ENCODE peak calls at places on chromosomes 1 and 21, in nine cellular contexts. One of them, this sample, is unnamed. For H3K4me1, the result is how much of the 10 kb centered on the place peaks cover.

GRCh38 chr1:19863804-19864203 is 18.4 kb upstream of the OTUD3 start:
- DNase-seq in A673: no peak
- DNase-seq in transverse colon: no peak
- DNase-seq in heart left ventricle: no peak
- DNase-seq in effector memory CD4-positive, alpha-beta T cell: no peak
- DNase-seq in small intestine: peak
- DNase-seq in DND-41: no peak
- DNase-seq in GM23248: peak
- DNase-seq in ascending aorta: no peak
- DNase-seq in this sample: no peak

GRCh38 chr1:71490432-71490831 is 409.6 kb upstream of the ZRANB2 start:
- DNase-seq in A673: no peak
- DNase-seq in transverse colon: no peak
- DNase-seq in heart left ventricle: no peak
- DNase-seq in effector memory CD4-positive, alpha-beta T cell: no peak
- DNase-seq in small intestine: no peak
- DNase-seq in DND-41: no peak
- DNase-seq in GM23248: peak
- DNase-seq in ascending aorta: no peak
- DNase-seq in this sample: no peak

GRCh38 chr1:201436461-201436860 is 14.9 kb upstream of the TNNI1 start:
- DNase-seq in A673: peak
- DNase-seq in transverse colon: no peak
- DNase-seq in heart left ventricle: no peak
- DNase-seq in effector memory CD4-positive, alpha-beta T cell: no peak
- DNase-seq in small intestine: no peak
- DNase-seq in DND-41: no peak
- DNase-seq in GM23248: peak
- DNase-seq in ascending aorta: no peak
- DNase-seq in this sample: no peak

GRCh38 chr21:42423197-42423675 is 19.5 kb downstream of the UBASH3A start:
- DNase-seq in A673: no peak
- DNase-seq in transverse colon: peak
- DNase-seq in heart left ventricle: no peak
- DNase-seq in effector memory CD4-positive, alpha-beta T cell: no peak
- DNase-seq in small intestine: peak
- DNase-seq in DND-41: peak
- DNase-seq in GM23248: no peak
- DNase-seq in ascending aorta: no peak
- DNase-seq in this sample: no peak

GRCh38 chr1:45679123-45679522 is 7.2 kb downstream of the GPBP1L1 start:
- DNase-seq in A673: peak
- DNase-seq in transverse colon: no peak
- DNase-seq in heart left ventricle: no peak
- DNase-seq in effector memory CD4-positive, alpha-beta T cell: no peak
- DNase-seq in small intestine: no peak
- DNase-seq in DND-41: no peak
- DNase-seq in GM23248: peak
- DNase-seq in ascending aorta: no peak
- DNase-seq in this sample: no peak

GRCh38 chr1:44616991-44617702 is 57.1 kb downstream of the TMEM53 start:
- DNase-seq in A673: no peak
- DNase-seq in transverse colon: peak
- DNase-seq in heart left ventricle: no peak
- DNase-seq in effector memory CD4-positive, alpha-beta T cell: no peak
- DNase-seq in small intestine: peak
- DNase-seq in DND-41: no peak
- DNase-seq in GM23248: peak
- DNase-seq in ascending aorta: no peak
- DNase-seq in this sample: no peak

GRCh38 chr1:50930965-50931737 is 28.9 kb downstream of the FAF1 start:
- DNase-seq in A673: no peak
- DNase-seq in transverse colon: no peak
- DNase-seq in heart left ventricle: no peak
- DNase-seq in effector memory CD4-positive, alpha-beta T cell: no peak
- DNase-seq in small intestine: no peak
- DNase-seq in DND-41: no peak
- DNase-seq in GM23248: no peak
- DNase-seq in ascending aorta: no peak
- DNase-seq in this sample: no peak

GRCh38 chr1:90711696-90712095 is 5.4 kb downstream of the BARHL2 start:
- DNase-seq in A673: peak
- DNase-seq in transverse colon: no peak
- DNase-seq in heart left ventricle: no peak
- DNase-seq in effector memory CD4-positive, alpha-beta T cell: no peak
- DNase-seq in small intestine: no peak
- DNase-seq in DND-41: no peak
- DNase-seq in GM23248: no peak
- DNase-seq in ascending aorta: no peak
- DNase-seq in this sample: no peak

GRCh38 chr1:15426492-15427279 is 11.6 kb upstream of the CTRC start:
- DNase-seq in A673: no peak
- DNase-seq in transverse colon: peak
- DNase-seq in heart left ventricle: no peak
- DNase-seq in effector memory CD4-positive, alpha-beta T cell: no peak
- DNase-seq in small intestine: peak
- DNase-seq in DND-41: no peak
- DNase-seq in GM23248: no peak
- DNase-seq in ascending aorta: no peak
- DNase-seq in this sample: no peak

GRCh38 chr21:35637431-35637830 is 422.9 kb downstream of the SETD4 start:
- DNase-seq in A673: no peak
- DNase-seq in transverse colon: no peak
- DNase-seq in heart left ventricle: no peak
- DNase-seq in effector memory CD4-positive, alpha-beta T cell: no peak
- DNase-seq in small intestine: no peak
- DNase-seq in DND-41: no peak
- DNase-seq in GM23248: peak
- DNase-seq in ascending aorta: peak
- DNase-seq in this sample: no peak

GRCh38 chr1:226108935-226109828 is 46.7 kb downstream of the H3-3A start:
- DNase-seq in A673: peak
- DNase-seq in transverse colon: no peak
- DNase-seq in heart left ventricle: peak
- DNase-seq in effector memory CD4-positive, alpha-beta T cell: no peak
- DNase-seq in small intestine: no peak
- DNase-seq in DND-41: no peak
- DNase-seq in GM23248: peak
- DNase-seq in ascending aorta: peak
- DNase-seq in this sample: no peak

GRCh38 chr21:32702702-32703101 is 25.1 kb downstream of the SYNJ1 start:
- DNase-seq in A673: peak
- DNase-seq in transverse colon: no peak
- DNase-seq in heart left ventricle: no peak
- DNase-seq in effector memory CD4-positive, alpha-beta T cell: no peak
- DNase-seq in small intestine: peak
- DNase-seq in DND-41: no peak
- DNase-seq in GM23248: peak
- DNase-seq in ascending aorta: no peak
- DNase-seq in this sample: no peak

GRCh38 chr1:165629848-165630628 is 996 bp upstream of the MGST3 start:
- DNase-seq in A673: no peak
- DNase-seq in transverse colon: no peak
- DNase-seq in heart left ventricle: no peak
- DNase-seq in effector memory CD4-positive, alpha-beta T cell: no peak
- DNase-seq in small intestine: no peak
- DNase-seq in DND-41: no peak
- DNase-seq in GM23248: peak
- DNase-seq in ascending aorta: no peak
- DNase-seq in this sample: no peak

GRCh38 chr1:206699626-206700025 is 14.9 kb downstream of the MAPKAPK2 start:
- DNase-seq in A673: no peak
- DNase-seq in transverse colon: no peak
- DNase-seq in heart left ventricle: no peak
- DNase-seq in effector memory CD4-positive, alpha-beta T cell: no peak
- DNase-seq in small intestine: no peak
- DNase-seq in DND-41: no peak
- DNase-seq in GM23248: no peak
- DNase-seq in ascending aorta: no peak
- DNase-seq in this sample: no peak

GRCh38 chr1:154420172-154420571 is 15.0 kb downstream of the IL6R start:
- DNase-seq in A673: peak
- DNase-seq in transverse colon: peak
- DNase-seq in heart left ventricle: peak
- DNase-seq in effector memory CD4-positive, alpha-beta T cell: peak
- DNase-seq in small intestine: peak
- DNase-seq in DND-41: no peak
- DNase-seq in GM23248: peak
- DNase-seq in ascending aorta: peak
- DNase-seq in this sample: peak
- H3K4me1 ChIP-seq in A673: under half
- H3K4me1 ChIP-seq in transverse colon: half or more
- H3K4me1 ChIP-seq in heart left ventricle: half or more
- H3K4me1 ChIP-seq in effector memory CD4-positive, alpha-beta T cell: half or more
- H3K4me1 ChIP-seq in small intestine: under half
- H3K4me1 ChIP-seq in DND-41: under half
- H3K4me1 ChIP-seq in GM23248: under half
- H3K4me1 ChIP-seq in ascending aorta: under half
- H3K4me1 ChIP-seq in this sample: under half

DNA sequence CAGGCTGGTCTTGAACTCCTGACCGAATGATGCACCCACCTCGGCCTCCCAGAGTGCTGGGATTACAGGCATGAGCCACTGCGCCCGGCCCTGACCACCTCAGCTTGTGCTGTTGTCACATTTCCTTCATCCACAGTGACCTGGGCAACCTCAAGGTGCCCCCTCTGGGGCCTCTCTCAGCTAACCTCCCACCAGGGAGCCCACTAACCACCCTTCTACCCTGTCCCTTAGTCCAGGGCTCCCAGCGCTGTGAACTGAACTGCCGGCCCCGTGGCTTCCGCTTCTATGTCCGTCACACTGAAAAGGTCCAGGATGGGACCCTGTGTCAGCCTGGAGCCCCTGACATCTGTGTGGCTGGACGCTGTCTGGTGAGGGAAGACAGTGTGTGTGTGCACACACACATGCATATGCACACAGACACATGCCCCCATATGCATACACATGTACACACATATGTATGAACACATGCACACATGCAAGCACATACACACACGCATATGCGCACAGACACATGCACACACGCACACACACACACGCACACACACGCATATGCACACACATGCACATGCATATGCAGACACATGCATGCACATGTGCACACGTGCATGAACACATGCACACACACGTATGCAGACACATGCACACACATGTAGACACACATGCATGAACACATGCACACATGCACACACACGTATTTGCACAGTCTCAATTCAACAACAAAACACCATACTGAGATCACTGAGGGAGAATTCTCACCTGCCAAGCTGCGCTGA is 6.2 kb downstream of the ADAMTSL4 start:
- DNase-seq in A673: no peak
- DNase-seq in transverse colon: no peak
- DNase-seq in heart left ventricle: no peak
- DNase-seq in effector memory CD4-positive, alpha-beta T cell: no peak
- DNase-seq in small intestine: no peak
- DNase-seq in DND-41: no peak
- DNase-seq in GM23248: peak
- DNase-seq in ascending aorta: no peak
- DNase-seq in this sample: no peak
- H3K4me1 ChIP-seq in A673: under half
- H3K4me1 ChIP-seq in transverse colon: under half
- H3K4me1 ChIP-seq in heart left ventricle: half or more
- H3K4me1 ChIP-seq in effector memory CD4-positive, alpha-beta T cell: under half
- H3K4me1 ChIP-seq in small intestine: under half
- H3K4me1 ChIP-seq in DND-41: under half
- H3K4me1 ChIP-seq in GM23248: under half
- H3K4me1 ChIP-seq in ascending aorta: half or more
- H3K4me1 ChIP-seq in this sample: half or more

DNA sequence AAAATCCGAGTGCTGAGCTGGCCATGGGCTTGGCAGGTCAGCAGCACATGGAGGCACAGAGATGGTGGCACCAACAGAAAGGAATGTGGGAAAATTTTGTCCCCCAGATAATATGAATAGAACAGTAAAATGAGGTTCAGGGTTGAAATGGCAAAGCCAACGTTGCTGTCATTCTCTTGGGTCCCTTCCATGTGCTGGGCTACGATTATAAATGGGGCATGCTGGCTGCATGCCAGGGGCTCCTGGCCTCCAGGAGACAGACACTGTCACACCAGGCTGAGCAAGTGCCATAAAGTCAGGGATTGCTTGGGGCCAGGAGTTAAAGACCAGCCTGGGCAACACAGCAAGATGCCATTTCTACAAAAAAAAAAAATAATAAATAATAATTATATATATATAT is 77.1 kb downstream of the TOMM20 start:
- DNase-seq in A673: no peak
- DNase-seq in transverse colon: no peak
- DNase-seq in heart left ventricle: peak
- DNase-seq in effector memory CD4-positive, alpha-beta T cell: no peak
- DNase-seq in small intestine: no peak
- DNase-seq in DND-41: no peak
- DNase-seq in GM23248: no peak
- DNase-seq in ascending aorta: no peak
- DNase-seq in this sample: no peak
- H3K4me1 ChIP-seq in A673: under half
- H3K4me1 ChIP-seq in transverse colon: under half
- H3K4me1 ChIP-seq in heart left ventricle: half or more
- H3K4me1 ChIP-seq in effector memory CD4-positive, alpha-beta T cell: under half
- H3K4me1 ChIP-seq in small intestine: under half
- H3K4me1 ChIP-seq in DND-41: under half
- H3K4me1 ChIP-seq in GM23248: under half
- H3K4me1 ChIP-seq in ascending aorta: under half
- H3K4me1 ChIP-seq in this sample: under half

GRCh38 chr1:41917051-41917530 is 1.6 kb downstream of the HIVEP3 start:
- DNase-seq in A673: no peak
- DNase-seq in transverse colon: no peak
- DNase-seq in heart left ventricle: no peak
- DNase-seq in effector memory CD4-positive, alpha-beta T cell: no peak
- DNase-seq in small intestine: no peak
- DNase-seq in DND-41: peak
- DNase-seq in GM23248: no peak
- DNase-seq in ascending aorta: no peak
- DNase-seq in this sample: no peak
- H3K4me1 ChIP-seq in A673: under half
- H3K4me1 ChIP-seq in transverse colon: under half
- H3K4me1 ChIP-seq in heart left ventricle: under half
- H3K4me1 ChIP-seq in effector memory CD4-positive, alpha-beta T cell: half or more
- H3K4me1 ChIP-seq in small intestine: under half
- H3K4me1 ChIP-seq in DND-41: half or more
- H3K4me1 ChIP-seq in GM23248: under half
- H3K4me1 ChIP-seq in ascending aorta: under half
- H3K4me1 ChIP-seq in this sample: under half

GRCh38 chr1:160367516-160367900 is 637 bp downstream of the NHLH1 start:
- DNase-seq in A673: no peak
- DNase-seq in transverse colon: no peak
- DNase-seq in heart left ventricle: no peak
- DNase-seq in effector memory CD4-positive, alpha-beta T cell: no peak
- DNase-seq in small intestine: no peak
- DNase-seq in DND-41: no peak
- DNase-seq in GM23248: no peak
- DNase-seq in ascending aorta: no peak
- DNase-seq in this sample: no peak
- H3K4me1 ChIP-seq in A673: under half
- H3K4me1 ChIP-seq in transverse colon: under half
- H3K4me1 ChIP-seq in heart left ventricle: under half
- H3K4me1 ChIP-seq in effector memory CD4-positive, alpha-beta T cell: under half
- H3K4me1 ChIP-seq in small intestine: under half
- H3K4me1 ChIP-seq in DND-41: under half
- H3K4me1 ChIP-seq in GM23248: under half
- H3K4me1 ChIP-seq in ascending aorta: under half
- H3K4me1 ChIP-seq in this sample: under half

This sample was measured in left lung.